ENCODE peak calls at places on chromosomes 7 and 10, in eight cellular contexts. Z is colonic mucosa; C is psoas muscle; J is aorta; K is heart right ventricle; B is endodermal cell; I is left ventricle myocardium inferior; D is CD4-positive, alpha-beta memory T cell. Y is an unnamed sample. For H3K9me3 and H3K4me1, the result is how much of the 10 kb centered on the place peaks cover.

GRCh38 chr10:74921744-74922143 is 95.3 kb downstream of the KAT6B start:
- DNase-seq in Z (no peak), C (no peak), J (no peak), K (no peak), B (peak), I (no peak), D (no peak), Y (no peak)

GRCh38 chr7:114922652-114923402 is 933 bp downstream of the MDFIC start:
- DNase-seq in Z (peak), C (peak), J (peak), K (peak), B (peak), I (peak), D (peak), Y (no peak)

GRCh38 chr7:141072548-141073172 is 1.2 kb upstream of the TMEM178B start:
- DNase-seq in Z (no peak), C (peak), J (peak), K (peak), B (peak), I (peak), D (peak), Y (no peak)

GRCh38 chr7:4716946-4717694 is 35.0 kb downstream of the FOXK1 start:
- DNase-seq in Z (no peak), C (no peak), J (no peak), K (no peak), B (no peak), I (no peak), D (no peak), Y (no peak)

GRCh38 chr7:98771519-98772241 is 98.1 kb downstream of the TMEM130 start:
- DNase-seq in Z (peak), C (no peak), J (no peak), K (peak), B (peak), I (peak), D (no peak), Y (peak)

GRCh38 chr7:157241631-157242030 is 95.2 kb upstream of the DNAJB6 start:
- DNase-seq in Z (no peak), C (no peak), J (no peak), K (no peak), B (no peak), I (no peak), D (no peak), Y (no peak)

GRCh38 chr7:112009081-112009480 is 197.1 kb downstream of the DOCK4 start:
- DNase-seq in Z (no peak), C (no peak), J (no peak), K (no peak), B (no peak), I (no peak), D (no peak), Y (no peak)

GRCh38 chr7:131011976-131012375 is 278.0 kb upstream of the KLF14 start:
- DNase-seq in Z (no peak), C (no peak), J (no peak), K (no peak), B (peak), I (no peak), D (peak), Y (no peak)

GRCh38 chr7:84060760-84061261 is 133.8 kb downstream of the SEMA3A start:
- DNase-seq in Z (no peak), C (no peak), J (no peak), K (no peak), B (no peak), I (no peak), D (no peak), Y (no peak)

GRCh38 chr7:20323587-20323986 is 7.1 kb upstream of the ITGB8 start:
- DNase-seq in Z (no peak), C (no peak), J (no peak), K (no peak), B (no peak), I (no peak), D (no peak), Y (no peak)

GRCh38 chr7:51613911-51614344 is 297.3 kb upstream of the COBL start:
- DNase-seq in Z (no peak), C (no peak), J (no peak), K (peak), B (no peak), I (no peak), D (no peak), Y (no peak)

DNA sequence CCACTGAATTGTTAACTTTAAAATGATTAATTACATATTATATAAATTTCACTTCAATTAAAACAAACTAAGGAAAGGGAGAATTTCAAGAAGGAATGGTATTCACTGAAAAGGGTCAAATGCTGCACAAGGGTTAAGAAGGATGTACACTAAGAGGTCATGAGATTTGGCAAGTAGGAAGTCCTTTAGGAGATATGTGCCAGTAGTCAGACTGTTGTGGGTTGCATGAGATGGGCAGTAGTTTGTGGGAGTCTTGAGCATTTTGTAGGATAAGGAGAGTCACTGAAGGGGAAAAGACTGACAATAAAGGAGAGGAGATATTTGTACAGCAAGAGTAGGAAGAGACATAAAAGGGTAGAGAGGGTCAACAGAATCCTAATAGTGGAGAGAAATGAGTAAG is 12.4 kb upstream of the PTPN12 start:
- DNase-seq in Z (no peak), C (no peak), J (no peak), K (no peak), B (no peak), I (no peak), D (no peak), Y (no peak)
- H3K9me3 ChIP-seq in Z (under half), C (under half), J (under half), K (under half), B (under half), I (under half), D (under half), Y (under half)

DNA sequence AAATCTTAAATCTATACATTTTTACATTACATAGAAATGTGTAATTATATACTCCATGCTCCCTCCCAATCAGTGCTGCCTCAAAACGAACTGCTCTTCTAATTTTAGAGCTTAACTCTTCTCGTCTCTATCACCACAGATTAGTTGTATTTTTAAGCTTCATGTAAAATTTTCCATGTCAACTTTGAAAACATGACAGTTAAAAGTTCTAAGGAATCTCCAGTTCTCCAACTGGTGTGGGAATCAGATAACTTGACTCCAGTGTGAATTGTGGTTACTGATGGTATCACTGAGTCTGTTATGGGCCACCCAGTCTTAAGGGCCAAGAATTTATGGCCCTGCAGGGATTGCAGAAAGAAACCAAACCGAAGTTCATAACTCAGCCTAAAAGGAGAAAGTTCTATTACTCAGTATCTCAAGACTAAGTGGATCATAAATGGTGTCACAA is 31.7 kb upstream of the KMT2E start:
- DNase-seq in Z (no peak), C (no peak), J (no peak), K (no peak), B (no peak), I (no peak), D (no peak), Y (no peak)
- H3K4me1 ChIP-seq in Z (under half), C (half or more), J (under half), K (half or more), B (under half), I (half or more), D (under half), Y (half or more)

GRCh38 chr10:43644252-43644651 is 4.4 kb downstream of the ZNF32 start:
- DNase-seq in Z (no peak), C (no peak), J (no peak), K (no peak), B (no peak), I (no peak), D (no peak), Y (no peak)

GRCh38 chr10:43647576-43647975 is 1.1 kb downstream of the ZNF32 start:
- DNase-seq in Z (no peak), C (no peak), J (no peak), K (no peak), B (no peak), I (no peak), D (no peak), Y (no peak)

GRCh38 chr10:43648083-43648391 is 644 bp downstream of the ZNF32 start:
- DNase-seq in Z (no peak), C (no peak), J (no peak), K (no peak), B (no peak), I (no peak), D (no peak), Y (no peak)

GRCh38 chr10:43648392-43649148 is at the start of gene ZNF32:
- DNase-seq in Z (peak), C (peak), J (peak), K (peak), B (peak), I (peak), D (peak), Y (peak)

DNA sequence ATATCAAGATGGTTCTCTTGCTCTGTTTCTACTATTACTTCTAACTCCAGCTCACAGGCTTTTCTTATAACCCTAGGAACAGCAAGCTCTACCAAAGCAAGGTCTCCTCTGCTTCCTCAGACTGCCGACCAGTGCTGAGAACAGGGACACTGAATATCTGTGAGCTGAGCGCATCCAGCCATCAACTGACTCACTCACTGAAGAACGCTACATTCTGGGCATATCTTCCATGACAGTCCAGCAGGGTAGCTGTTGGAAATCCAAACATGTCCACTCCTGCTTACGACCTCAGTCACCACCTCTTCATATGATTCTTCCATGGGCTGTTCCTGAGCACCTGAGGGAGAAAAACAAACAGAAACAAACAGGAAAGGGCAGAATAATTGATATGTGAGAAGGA is 2.8 kb downstream of the ZNF32 start:
- DNase-seq in Z (no peak), C (no peak), J (no peak), K (no peak), B (no peak), I (no peak), D (no peak), Y (no peak)
- H3K9me3 ChIP-seq in Z (under half), C (half or more), J (under half), K (under half), B (half or more), I (half or more), D (under half), Y (under half)

GRCh38 chr10:96703358-96703757 is 17.0 kb downstream of the PIK3AP1 start:
- DNase-seq in Z (no peak), C (no peak), J (no peak), K (no peak), B (no peak), I (no peak), D (no peak), Y (no peak)
- H3K4me1 ChIP-seq in Z (under half), C (under half), J (under half), K (under half), B (under half), I (under half), D (under half), Y (under half)

DNA sequence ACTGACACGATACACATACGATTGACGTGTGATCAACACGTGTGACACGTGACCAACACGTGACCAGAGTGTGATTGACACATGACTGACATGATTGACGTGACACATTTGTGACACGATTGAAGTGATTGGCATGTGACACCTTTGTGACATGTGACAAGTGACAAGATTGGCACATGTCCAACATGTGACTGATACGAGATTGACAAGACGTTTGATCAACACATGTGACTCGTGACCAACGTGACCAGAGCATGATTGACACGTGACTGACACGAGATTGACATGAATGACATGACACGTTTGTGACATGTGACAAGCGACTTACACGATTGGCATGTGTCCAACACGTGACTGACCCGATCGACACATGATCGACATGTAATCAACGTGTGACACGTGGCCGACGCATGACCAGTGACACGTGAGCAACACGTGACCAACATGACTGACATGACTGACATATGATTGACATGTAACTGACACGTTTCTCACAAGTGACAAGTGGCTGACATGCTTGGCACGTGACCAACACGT is 22.0 kb downstream of the CRPPA start:
- DNase-seq in Z (no peak), C (no peak), J (no peak), K (no peak), B (no peak), I (no peak), D (no peak), Y (no peak)
- H3K9me3 ChIP-seq in Z (under half), C (under half), J (under half), K (under half), B (half or more), I (under half), D (under half), Y (half or more)

DNA sequence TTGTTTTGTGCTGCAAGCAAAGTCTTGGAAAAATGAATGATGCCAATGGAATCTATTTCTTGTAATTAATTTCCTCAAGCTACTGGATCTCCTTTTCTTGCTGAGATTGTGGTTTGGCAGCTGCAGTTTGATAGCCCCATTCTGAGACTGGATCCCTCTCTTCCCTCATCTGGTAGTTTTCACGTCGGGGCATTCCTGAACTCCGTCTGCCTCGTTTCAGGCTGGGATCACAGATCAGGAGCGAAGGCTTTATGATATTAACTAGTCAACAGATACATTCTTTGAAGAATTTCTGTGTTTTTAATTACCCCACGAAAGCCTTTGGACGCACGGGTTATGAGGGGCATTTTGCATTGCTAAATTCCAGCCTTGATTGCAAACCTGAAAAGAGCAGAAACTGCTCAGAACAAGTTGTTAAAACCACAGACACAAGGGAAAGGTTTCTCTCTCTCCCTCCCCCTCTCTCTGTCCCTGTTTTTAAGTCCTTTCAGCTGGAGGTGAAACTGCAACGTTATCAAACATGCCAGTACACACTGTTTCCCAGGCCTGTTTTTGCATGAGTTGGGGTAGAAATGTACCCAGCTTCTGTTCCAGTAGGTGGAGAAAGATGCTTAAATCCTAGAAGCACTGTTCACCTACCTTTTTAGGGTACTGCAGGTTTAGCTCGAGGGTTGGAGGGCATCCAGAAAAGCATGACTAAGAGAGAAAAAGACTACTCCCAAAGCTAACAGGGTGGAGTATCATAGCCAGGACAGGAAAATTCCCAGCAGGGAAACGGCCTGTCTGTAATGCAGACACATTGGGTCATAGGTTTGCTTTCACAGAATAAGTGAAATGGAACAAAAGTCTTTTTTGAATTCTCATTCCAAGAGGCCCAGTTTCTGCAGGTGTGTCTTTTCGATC is 124.3 kb downstream of the CUX1 start:
- DNase-seq in Z (peak), C (no peak), J (peak), K (peak), B (no peak), I (no peak), D (no peak), Y (no peak)
- H3K4me1 ChIP-seq in Z (under half), C (half or more), J (under half), K (half or more), B (under half), I (half or more), D (under half), Y (under half)